ENCODE peak calls at places on chromosome 10, in five cellular contexts. Y is stimulated activated CD4-positive, alpha-beta T cell treated with anti-CD3 and anti-CD28 coated beads, Interleukin-1b, Interleukin-23, amount 100 ng/mL, for 1 hour; Z is fibroblast of lung; T is MM.1S; H is A549. B is an unnamed sample.

GRCh38 chr10:557792-558328 is 131.6 kb downstream of the DIP2C start:
- DNase-seq in Z (no peak), Y (no peak), H (no peak), T (no peak), B (no peak)

GRCh38 chr10:54282012-54282411 is 519.0 kb downstream of the PCDH15 start:
- DNase-seq in Z (no peak), H (no peak), T (no peak), Y (no peak), B (no peak)

GRCh38 chr10:128859738-128860386 is 607.2 kb upstream of the MGMT start:
- DNase-seq in Y (no peak), H (peak), Z (peak), T (peak), B (no peak)

GRCh38 chr10:104080762-104081161 is 4.9 kb downstream of the COL17A1 start:
- DNase-seq in Y (no peak), H (peak), T (peak), Z (peak), B (no peak)

GRCh38 chr10:74825033-74825370 is 1.4 kb upstream of the KAT6B start:
- DNase-seq in T (peak), H (peak), Y (no peak), Z (no peak), B (no peak)

GRCh38 chr10:129411146-129411705 is 55.8 kb upstream of the MGMT start:
- DNase-seq in Z (no peak), T (no peak), Y (no peak), H (no peak), B (no peak)

GRCh38 chr10:44470779-44471178 is 85.9 kb upstream of the CXCL12 start:
- DNase-seq in Y (no peak), Z (no peak), H (no peak), T (no peak), B (no peak)

GRCh38 chr10:72665925-72666324 is 26.0 kb upstream of the MCU start:
- DNase-seq in H (no peak), T (no peak), Y (no peak), Z (peak), B (no peak)

GRCh38 chr10:117896517-117896916 is 150.2 kb downstream of the RAB11FIP2 start:
- DNase-seq in Y (no peak), H (no peak), T (no peak), Z (no peak), B (no peak)

GRCh38 chr10:59181668-59182067 is 5.2 kb downstream of the PHYHIPL start:
- DNase-seq in T (no peak), Z (peak), H (peak), Y (no peak), B (peak)

GRCh38 chr10:79383974-79384606 is 36.8 kb downstream of the PPIF start:
- DNase-seq in Y (no peak), Z (no peak), T (no peak), H (no peak), B (no peak)

GRCh38 chr10:7085913-7086589 is 324.8 kb downstream of the SFMBT2 start:
- DNase-seq in Z (peak), T (no peak), Y (no peak), H (no peak), B (peak)

GRCh38 chr10:6612371-6612770 is 32.3 kb upstream of the PRKCQ start:
- DNase-seq in T (peak), Z (no peak), Y (no peak), H (no peak), B (no peak)

GRCh38 chr10:32459072-32459703 is 13.2 kb downstream of the CCDC7 start:
- DNase-seq in T (no peak), Y (no peak), Z (no peak), H (no peak), B (no peak)

GRCh38 chr10:67779455-67780205 is 58.4 kb downstream of the DNAJC12 start:
- DNase-seq in Z (peak), H (peak), T (peak), Y (peak), B (peak)

GRCh38 chr10:113290137-113290536 is 262.7 kb upstream of the HABP2 start:
- DNase-seq in T (no peak), Z (no peak), H (no peak), Y (no peak), B (no peak)

GRCh38 chr10:132880148-132880981 is 62.0 kb downstream of the CFAP46 start:
- DNase-seq in T (no peak), H (no peak), Z (no peak), Y (no peak), B (no peak)

GRCh38 chr10:100482834-100483185 is 20.0 kb downstream of the WNT8B start:
- DNase-seq in Z (no peak), H (no peak), T (no peak), Y (no peak), B (no peak)

GRCh38 chr10:34397324-34397723 is 417.8 kb downstream of the PARD3 start:
- DNase-seq in Y (no peak), T (no peak), Z (peak), H (no peak), B (no peak)

GRCh38 chr10:10796774-10797415 is 220.8 kb upstream of the CELF2 start:
- DNase-seq in T (no peak), H (no peak), Z (peak), Y (no peak), B (no peak)

GRCh38 chr10:71741029-71741428 is 21.5 kb upstream of the C10orf105 start:
- DNase-seq in Y (no peak), T (no peak), H (no peak), Z (no peak), B (no peak)

GRCh38 chr10:84727398-84727797 is 399.0 kb downstream of the CCSER2 start:
- DNase-seq in T (peak), Y (no peak), Z (no peak), H (no peak), B (no peak)

GRCh38 chr10:87657370-87657769 is 2.3 kb upstream of the PAPSS2 start:
- DNase-seq in Y (no peak), T (no peak), H (no peak), Z (peak), B (no peak)

GRCh38 chr10:30705086-30705624 is 75.6 kb upstream of the LYZL2 start:
- DNase-seq in H (no peak), T (peak), Z (no peak), Y (no peak), B (no peak)

GRCh38 chr10:21482821-21483220 is 42.7 kb downstream of the SKIDA1 start:
- DNase-seq in T (no peak), Z (no peak), Y (no peak), H (no peak), B (no peak)

GRCh38 chr10:4894335-4894734 is 68.3 kb downstream of the AKR1E2 start:
- DNase-seq in Y (no peak), H (no peak), T (no peak), Z (no peak), B (no peak)

GRCh38 chr10:70578371-70578947 is 24.1 kb downstream of the PRF1 start:
- DNase-seq in H (no peak), T (peak), Y (no peak), Z (peak), B (peak)

GRCh38 chr10:104472957-104473745 is 119.5 kb downstream of the CFAP58 start:
- DNase-seq in T (no peak), Y (no peak), H (no peak), Z (peak), B (no peak)

GRCh38 chr10:102024799-102025198 is 31.2 kb downstream of the ARMH3 start:
- DNase-seq in Y (no peak), Z (no peak), H (no peak), T (no peak), B (no peak)

GRCh38 chr10:65805993-65806392 is 1119.8 kb upstream of the LRRTM3 start:
- DNase-seq in Y (no peak), Z (peak), H (no peak), T (no peak), B (no peak)

GRCh38 chr10:48450233-48450810 is 143.8 kb downstream of the MAPK8 start:
- DNase-seq in H (no peak), Y (no peak), Z (no peak), T (no peak), B (no peak)

B was measured in skeletal muscle cell.